ENCODE peak calls at places on chromosome 15, in eight cellular contexts. J is pancreas, C is K562, I is Peyer's patch, Q is MM.1S, A is bronchial epithelial cell, N is ovary, R is psoas muscle. H is an unnamed sample. For H3K36me3, the result is how much of the 10 kb centered on the place peaks cover.

GRCh38 chr15:80019168-80019745 is 40.2 kb upstream of the ZFAND6 start:
- DNase-seq in I (peak), Q (no peak), C (no peak), A (no peak), J (no peak), R (no peak), N (no peak), H (no peak)

GRCh38 chr15:72334842-72335241 is 14.9 kb upstream of the CELF6 start:
- DNase-seq in N (no peak), Q (no peak), R (no peak), C (no peak), J (no peak), I (no peak), A (no peak), H (no peak)

GRCh38 chr15:42602501-42602900 is 27.1 kb downstream of the STARD9 start:
- DNase-seq in N (no peak), J (no peak), A (no peak), C (peak), R (no peak), I (no peak), Q (no peak), H (no peak)

GRCh38 chr15:63323798-63324651 is 46.6 kb downstream of the APH1B start:
- DNase-seq in J (no peak), A (no peak), Q (no peak), I (no peak), C (no peak), N (no peak), R (no peak), H (no peak)

GRCh38 chr15:90022905-90023700 is 22.0 kb downstream of the ZNF710 start:
- DNase-seq in C (no peak), A (no peak), J (no peak), R (no peak), N (no peak), Q (no peak), I (peak), H (no peak)

GRCh38 chr15:70584838-70585706 is 178.3 kb downstream of the UACA start:
- DNase-seq in A (peak), J (no peak), Q (no peak), C (no peak), R (no peak), I (peak), N (no peak), H (no peak)

GRCh38 chr15:91263632-91264477 is 163.8 kb downstream of the SV2B start:
- DNase-seq in J (no peak), N (no peak), R (peak), C (no peak), Q (no peak), A (peak), I (peak), H (no peak)

GRCh38 chr15:96540283-96540682 is 209.8 kb downstream of the NR2F2 start:
- DNase-seq in C (no peak), Q (no peak), A (no peak), N (no peak), I (no peak), R (no peak), J (no peak), H (no peak)

GRCh38 chr15:80547264-80547663 is 143.1 kb downstream of the ARNT2 start:
- DNase-seq in C (no peak), Q (no peak), J (no peak), I (no peak), A (no peak), N (no peak), R (no peak), H (no peak)

GRCh38 chr15:76431936-76432335 is 95.4 kb downstream of the ISL2 start:
- DNase-seq in C (no peak), Q (no peak), A (no peak), R (no peak), N (no peak), I (no peak), J (no peak), H (no peak)

GRCh38 chr15:80550910-80551265 is 144.2 kb upstream of the ABHD17C start:
- DNase-seq in I (no peak), R (no peak), C (no peak), J (no peak), A (peak), N (no peak), Q (no peak), H (no peak)

GRCh38 chr15:28904541-28905303 is 18.9 kb downstream of the APBA2 start:
- DNase-seq in N (no peak), C (peak), J (no peak), Q (no peak), I (peak), R (no peak), A (no peak), H (no peak)

GRCh38 chr15:34271493-34271892 is 46.7 kb downstream of the EMC4 start:
- DNase-seq in J (no peak), Q (no peak), N (no peak), I (no peak), C (no peak), A (peak), R (no peak), H (no peak)

GRCh38 chr15:97998307-97999071 is 38.0 kb downstream of the ARRDC4 start:
- DNase-seq in A (peak), R (no peak), C (no peak), Q (no peak), J (no peak), I (no peak), N (no peak), H (no peak)

GRCh38 chr15:38558714-38559059 is 5.9 kb downstream of the RASGRP1 start:
- DNase-seq in I (no peak), C (no peak), Q (no peak), A (peak), N (no peak), R (no peak), J (no peak), H (no peak)

GRCh38 chr15:77393471-77393840 is 26.4 kb downstream of the PEAK1 start:
- DNase-seq in N (no peak), C (no peak), R (no peak), I (no peak), J (no peak), Q (no peak), A (peak), H (no peak)

GRCh38 chr15:55587321-55588069 is 650 bp downstream of the PYGO1 start:
- DNase-seq in I (no peak), A (no peak), N (peak), C (no peak), J (no peak), R (peak), Q (peak), H (peak)

GRCh38 chr15:69498282-69498681 is 45.7 kb downstream of the RPLP1 start:
- DNase-seq in J (no peak), R (no peak), C (no peak), N (no peak), Q (no peak), I (no peak), A (no peak), H (no peak)

GRCh38 chr15:74265046-74265639 is 29.0 kb downstream of the CCDC33 start:
- DNase-seq in R (peak), Q (no peak), C (peak), A (peak), N (peak), J (no peak), I (no peak), H (no peak)

GRCh38 chr15:79970921-79971434 is at the start of gene BCL2A1:
- DNase-seq in R (no peak), J (no peak), Q (no peak), I (peak), N (no peak), C (no peak), A (peak), H (peak)

GRCh38 chr15:83654379-83655236 is 685 bp downstream of the ADAMTSL3 start:
- DNase-seq in I (no peak), Q (no peak), R (peak), J (peak), N (peak), A (no peak), C (no peak), H (no peak)
- H3K4me3 ChIP-seq in I (peak), Q (no peak), R (peak), J (peak), N (peak), A (peak), C (no peak), H (no peak)

GRCh38 chr15:57731543-57732103 is 25.1 kb downstream of the POLR2M start:
- DNase-seq in J (no peak), Q (no peak), N (no peak), C (no peak), R (no peak), A (no peak), I (no peak), H (no peak)
- TF ChIP-seq CTCF in J (no peak), Q (no peak), N (no peak), C (no peak), R (no peak), A (no peak), I (no peak), H (no peak)

GRCh38 chr15:22844421-22845288 is 6.2 kb downstream of the NIPA2 start:
- DNase-seq in A (no peak), C (no peak), R (no peak), N (no peak), I (no peak), J (no peak), Q (no peak), H (no peak)

GRCh38 chr15:22845289-22845900 is 6.9 kb downstream of the NIPA2 start:
- DNase-seq in Q (no peak), J (no peak), A (no peak), I (no peak), R (no peak), N (no peak), C (no peak), H (no peak)

GRCh38 chr15:22850055-22850454 is 11.6 kb downstream of the NIPA2 start:
- DNase-seq in R (no peak), J (no peak), Q (no peak), I (no peak), N (no peak), C (no peak), A (no peak), H (no peak)

GRCh38 chr15:22851513-22851912 is 13.0 kb downstream of the NIPA2 start:
- DNase-seq in I (no peak), Q (no peak), C (no peak), A (no peak), N (no peak), J (no peak), R (no peak), H (no peak)

GRCh38 chr15:22846073-22846472 is 7.6 kb downstream of the NIPA2 start:
- DNase-seq in J (no peak), Q (no peak), R (no peak), N (no peak), A (no peak), C (no peak), I (no peak), H (no peak)
- H3K36me3 ChIP-seq in J (under half), Q (under half), R (under half), N (under half), A (under half), C (half or more), I (under half), H (under half)

GRCh38 chr15:48059786-48060185 is 61.0 kb upstream of the SLC24A5 start:
- DNase-seq in C (no peak), A (no peak), N (peak), Q (no peak), J (no peak), I (no peak), R (peak), H (no peak)
- H3K4me3 ChIP-seq in C (no peak), A (no peak), N (no peak), Q (no peak), J (no peak), I (no peak), R (no peak), H (no peak)

GRCh38 chr15:50485389-50485788 is 61.1 kb downstream of the USP50 start:
- DNase-seq in N (no peak), R (no peak), I (no peak), J (no peak), A (no peak), C (no peak), Q (no peak), H (no peak)
- TF ChIP-seq CTCF in N (no peak), R (no peak), I (no peak), J (no peak), A (no peak), C (no peak), Q (no peak), H (no peak)

GRCh38 chr15:68382286-68383007 is 49.5 kb downstream of the ITGA11 start:
- DNase-seq in A (no peak), I (no peak), J (no peak), N (peak), Q (no peak), R (no peak), C (no peak), H (no peak)

GRCh38 chr15:68385240-68385561 is 46.8 kb downstream of the ITGA11 start:
- DNase-seq in J (no peak), N (peak), Q (no peak), C (no peak), I (peak), A (no peak), R (no peak), H (no peak)

GRCh38 chr15:68384451-68385239 is 47.3 kb downstream of the ITGA11 start:
- DNase-seq in R (no peak), A (peak), I (peak), N (peak), Q (no peak), C (no peak), J (no peak), H (no peak)

GRCh38 chr15:68385671-68386586 is 46.0 kb downstream of the ITGA11 start:
- DNase-seq in I (peak), N (peak), R (no peak), C (no peak), J (no peak), Q (no peak), A (no peak), H (no peak)

DNA sequence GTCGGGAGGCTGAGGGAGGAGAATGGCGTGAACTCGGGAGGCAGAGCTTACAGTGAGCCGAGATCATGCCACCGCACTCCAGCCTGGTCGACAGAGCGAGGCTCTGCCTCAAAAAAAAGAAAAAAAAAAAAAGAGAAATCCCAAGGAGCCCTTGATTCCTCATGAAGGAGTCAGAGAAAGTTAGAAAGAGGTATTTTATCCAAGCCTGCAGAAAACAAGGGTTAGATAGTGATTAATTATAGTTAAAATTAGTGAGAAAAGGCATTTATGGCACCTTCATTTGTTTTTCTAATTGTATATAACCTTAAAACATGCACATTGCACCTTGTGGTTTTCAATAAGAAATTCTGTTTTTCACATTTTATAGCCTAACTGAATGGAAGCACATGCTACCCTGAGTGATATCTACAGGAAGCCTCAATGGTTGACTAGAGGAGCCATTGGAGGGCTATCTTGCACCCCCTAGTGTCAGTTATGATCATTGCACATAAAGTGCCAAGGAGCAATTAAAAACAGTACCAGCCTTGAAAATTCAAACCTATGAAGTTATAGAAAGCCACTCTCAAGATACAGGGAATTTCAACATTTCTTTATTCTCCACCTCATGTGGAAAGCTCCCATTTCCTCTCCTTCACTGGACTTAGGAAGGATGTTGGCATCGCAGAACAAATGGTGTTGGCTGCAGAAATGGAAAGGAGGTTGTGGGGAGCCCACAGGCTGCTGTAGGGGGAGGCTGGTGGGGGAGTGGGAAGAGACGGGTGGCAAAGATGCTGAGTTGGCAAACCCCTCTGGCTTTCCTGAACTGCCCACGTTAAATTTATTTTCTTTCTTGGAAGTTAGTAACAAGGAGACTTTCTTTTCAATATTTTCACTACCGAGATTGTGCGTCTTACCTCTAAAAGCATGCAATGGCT is 48.5 kb downstream of the ITGA11 start:
- DNase-seq in R (no peak), J (no peak), N (peak), Q (peak), A (peak), C (peak), I (peak), H (no peak)
- H3K36me3 ChIP-seq in R (under half), J (under half), N (under half), Q (under half), A (under half), C (under half), I (under half), H (under half)

DNA sequence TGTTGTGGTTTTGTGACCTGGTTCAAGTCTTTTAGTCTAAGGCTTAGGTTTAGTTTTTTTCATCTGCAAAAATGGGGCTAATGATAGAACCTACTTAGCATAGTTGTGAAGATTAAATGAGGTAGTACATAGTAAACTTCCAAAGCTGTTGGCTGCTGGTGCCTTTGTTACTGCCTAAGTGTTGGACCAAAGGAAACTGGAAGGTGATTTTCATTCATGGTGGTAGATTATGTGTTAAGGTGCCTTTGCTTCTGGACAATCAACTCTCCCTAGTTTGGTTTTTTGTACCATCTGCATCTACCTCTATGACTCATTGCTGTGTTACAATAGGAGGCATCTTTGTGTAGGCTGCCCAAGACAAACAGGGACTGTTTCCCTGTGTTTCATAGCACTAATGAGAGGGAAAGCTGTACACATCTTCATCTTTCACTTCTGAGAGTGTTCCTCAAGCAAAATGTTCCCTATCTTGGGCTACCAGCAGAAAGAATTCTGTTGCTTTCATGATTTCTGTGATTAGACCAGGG is 3.2 kb downstream of the MAP2K1 start:
- DNase-seq in J (no peak), I (no peak), Q (no peak), R (no peak), A (peak), C (no peak), N (no peak), H (peak)
- H3K4me3 ChIP-seq in J (no peak), I (no peak), Q (no peak), R (no peak), A (no peak), C (no peak), N (no peak), H (peak)

GRCh38 chr15:26974120-26974780 is 3.3 kb downstream of the GABRG3 start:
- DNase-seq in N (no peak), C (peak), A (peak), I (no peak), Q (peak), R (no peak), J (no peak), H (no peak)
- TF ChIP-seq CTCF in N (no peak), C (peak), A (peak), I (no peak), Q (peak), R (no peak), J (no peak), H (no peak)

DNA sequence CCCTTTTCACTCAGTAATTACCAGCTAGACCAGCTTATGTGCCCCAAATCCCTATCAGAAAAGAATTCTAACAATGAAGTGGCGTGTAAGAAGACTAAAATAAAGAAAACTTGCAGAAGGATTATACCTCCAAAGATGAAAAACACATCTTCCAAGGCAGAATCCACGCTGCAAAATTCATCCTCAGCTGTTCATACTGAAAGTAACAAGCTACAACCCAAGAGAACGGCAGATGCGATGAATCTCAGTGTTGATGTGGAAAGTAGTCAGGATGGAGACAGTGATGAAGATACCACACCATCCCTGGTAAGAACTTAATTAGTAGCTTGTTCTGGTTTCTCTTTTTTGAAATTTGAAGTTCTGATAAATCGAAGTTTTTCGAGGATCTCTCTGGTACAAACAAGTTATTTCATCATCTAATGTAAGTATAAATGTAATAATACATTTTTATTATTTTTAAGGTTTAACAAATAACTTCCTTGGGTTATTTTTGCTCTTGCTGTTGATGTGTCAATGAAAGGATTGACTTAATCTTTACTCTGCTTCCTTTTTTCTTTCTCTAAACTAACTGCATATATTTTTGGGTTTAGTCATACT is 1.4 kb downstream of the WDR76 start:
- DNase-seq in Q (peak), A (no peak), N (no peak), R (no peak), I (no peak), J (no peak), C (no peak), H (peak)
- H3K36me3 ChIP-seq in Q (under half), A (under half), N (under half), R (under half), I (under half), J (under half), C (under half), H (under half)

H was measured in GM06990.